ENCODE peak calls at places on chromosomes 2 and 18, in five cellular contexts. One of them, this sample, is unnamed.

GRCh38 chr2:20561703-20562454 is 89.0 kb downstream of the HS1BP3 start:
- DNase-seq in NCI-H774: no peak
- DNase-seq in sciatic nerve: no peak
- DNase-seq in AG09309: no peak
- DNase-seq in skeletal muscle cell: no peak
- DNase-seq in this sample: peak

GRCh38 chr2:73827018-73827417 is 1.7 kb upstream of the STAMBP start:
- DNase-seq in NCI-H774: no peak
- DNase-seq in sciatic nerve: no peak
- DNase-seq in AG09309: no peak
- DNase-seq in skeletal muscle cell: no peak
- DNase-seq in this sample: no peak

GRCh38 chr2:122300758-122301157 is 545.3 kb downstream of the TSN start:
- DNase-seq in NCI-H774: no peak
- DNase-seq in sciatic nerve: no peak
- DNase-seq in AG09309: no peak
- DNase-seq in skeletal muscle cell: no peak
- DNase-seq in this sample: no peak

GRCh38 chr18:24503182-24503581 is 42.7 kb downstream of the HRH4 start:
- DNase-seq in NCI-H774: no peak
- DNase-seq in sciatic nerve: no peak
- DNase-seq in AG09309: no peak
- DNase-seq in skeletal muscle cell: no peak
- DNase-seq in this sample: no peak

GRCh38 chr18:35938158-35938557 is 34.3 kb upstream of the RMP24 start:
- DNase-seq in NCI-H774: no peak
- DNase-seq in sciatic nerve: no peak
- DNase-seq in AG09309: no peak
- DNase-seq in skeletal muscle cell: no peak
- DNase-seq in this sample: no peak

GRCh38 chr18:9506046-9506792 is 30.9 kb downstream of the RALBP1 start:
- DNase-seq in NCI-H774: no peak
- DNase-seq in sciatic nerve: no peak
- DNase-seq in AG09309: no peak
- DNase-seq in skeletal muscle cell: no peak
- DNase-seq in this sample: no peak

GRCh38 chr2:180980943-180981898 is 816 bp downstream of the UBE2E3 start:
- DNase-seq in NCI-H774: peak
- DNase-seq in sciatic nerve: peak
- DNase-seq in AG09309: no peak
- DNase-seq in skeletal muscle cell: no peak
- DNase-seq in this sample: no peak

GRCh38 chr2:127771756-127772155 is 39.2 kb downstream of the WDR33 start:
- DNase-seq in NCI-H774: no peak
- DNase-seq in sciatic nerve: no peak
- DNase-seq in AG09309: peak
- DNase-seq in skeletal muscle cell: no peak
- DNase-seq in this sample: peak

GRCh38 chr2:186274936-186275575 is 211.0 kb upstream of the ZC3H15 start:
- DNase-seq in NCI-H774: no peak
- DNase-seq in sciatic nerve: no peak
- DNase-seq in AG09309: peak
- DNase-seq in skeletal muscle cell: peak
- DNase-seq in this sample: peak

GRCh38 chr18:63775166-63775730 is at the start of gene SERPINB7:
- DNase-seq in NCI-H774: no peak
- DNase-seq in sciatic nerve: no peak
- DNase-seq in AG09309: peak
- DNase-seq in skeletal muscle cell: peak
- DNase-seq in this sample: peak

GRCh38 chr2:110840508-110840907 is 108.1 kb downstream of the ACOXL start:
- DNase-seq in NCI-H774: no peak
- DNase-seq in sciatic nerve: no peak
- DNase-seq in AG09309: no peak
- DNase-seq in skeletal muscle cell: no peak
- DNase-seq in this sample: no peak

GRCh38 chr2:229408356-229408755 is 137.3 kb upstream of the PID1 start:
- DNase-seq in NCI-H774: no peak
- DNase-seq in sciatic nerve: no peak
- DNase-seq in AG09309: peak
- DNase-seq in skeletal muscle cell: peak
- DNase-seq in this sample: peak